ENCODE peak calls at places on chromosome 11, in seven cellular contexts. B is GM06990, N is foreskin fibroblast, E is prostate gland, M is AG09309, Y is neural progenitor cell, A is fibroblast of villous mesenchyme. P is an unnamed sample.

GRCh38 chr11:17388609-17389204 is at the start of gene KCNJ11:
- DNase-seq in B (no peak), N (no peak), E (no peak), M (no peak), Y (peak; percentile 36), A (no peak), P (no peak)

GRCh38 chr11:9596926-9597325 is 23.5 kb downstream of the WEE1 start:
- DNase-seq in B (no peak), N (no peak), E (no peak), M (no peak), Y (no peak), A (no peak), P (no peak)

GRCh38 chr11:45180888-45181594 is 34.6 kb downstream of the PRDM11 start:
- DNase-seq in B (no peak), N (peak; percentile 62), E (peak; percentile 54), M (no peak), Y (peak; percentile 15), A (peak; percentile 37), P (no peak)

GRCh38 chr11:12186683-12187082 is 76.3 kb downstream of the MICAL2 start:
- DNase-seq in B (no peak), N (no peak), E (no peak), M (no peak), Y (no peak), A (no peak), P (no peak)

GRCh38 chr11:122100222-122101080 is 15.6 kb downstream of the BLID start:
- DNase-seq in B (no peak), N (peak; percentile 69), E (peak; percentile 36), M (no peak), Y (peak; percentile 74), A (peak; percentile 76), P (no peak)

GRCh38 chr11:10872097-10872496 is 14.2 kb upstream of the ZBED5 start:
- DNase-seq in B (no peak), N (no peak), E (no peak), M (no peak), Y (no peak), A (no peak), P (no peak)

GRCh38 chr11:93236741-93237675 is 39.2 kb upstream of the SLC36A4 start:
- DNase-seq in B (no peak), N (peak; percentile 21), E (peak; percentile 54), M (peak; percentile 8), Y (peak; percentile 60), A (peak; percentile 38), P (no peak)

GRCh38 chr11:120375076-120375475 is 38.9 kb downstream of the ARHGEF12 start:
- DNase-seq in B (no peak), N (no peak), E (no peak), M (no peak), Y (no peak), A (peak; percentile 22), P (no peak)

GRCh38 chr11:2752204-2752772 is 52.5 kb upstream of the KCNQ1OT1 start:
- DNase-seq in B (no peak), N (no peak), E (no peak), M (no peak), Y (no peak), A (peak; percentile 17), P (no peak)

GRCh38 chr11:40293655-40294342 is 1165.7 kb downstream of the LRRC4C start:
- DNase-seq in B (no peak), N (peak; percentile 60), E (peak; percentile 9), M (peak; percentile 42), Y (peak; percentile 90), A (peak; percentile 85), P (peak; percentile 31)

GRCh38 chr11:15707971-15708370 is 593.2 kb downstream of the INSC start:
- DNase-seq in B (no peak), N (no peak), E (peak; percentile 81), M (no peak), Y (peak; percentile 9), A (peak; percentile 90), P (no peak)

GRCh38 chr11:877565-877964 is 33.0 kb downstream of the CHID1 start:
- DNase-seq in B (no peak), N (no peak), E (no peak), M (no peak), Y (peak; percentile 48), A (no peak), P (no peak)

GRCh38 chr11:114183041-114183511 is 113.1 kb upstream of the NNMT start:
- DNase-seq in B (no peak), N (no peak), E (no peak), M (no peak), Y (no peak), A (no peak), P (peak; percentile 51)

GRCh38 chr11:79030448-79030847 is 410.4 kb downstream of the TENM4 start:
- DNase-seq in B (no peak), N (no peak), E (peak; percentile 5), M (no peak), Y (no peak), A (no peak), P (no peak)
- H3K4me3 ChIP-seq in B (no peak overlapping the region), N (no peak overlapping the region), E (no peak overlapping the region), M (no peak overlapping the region), Y (no peak overlapping the region), A (no peak overlapping the region), P (no peak overlapping the region)

DNA sequence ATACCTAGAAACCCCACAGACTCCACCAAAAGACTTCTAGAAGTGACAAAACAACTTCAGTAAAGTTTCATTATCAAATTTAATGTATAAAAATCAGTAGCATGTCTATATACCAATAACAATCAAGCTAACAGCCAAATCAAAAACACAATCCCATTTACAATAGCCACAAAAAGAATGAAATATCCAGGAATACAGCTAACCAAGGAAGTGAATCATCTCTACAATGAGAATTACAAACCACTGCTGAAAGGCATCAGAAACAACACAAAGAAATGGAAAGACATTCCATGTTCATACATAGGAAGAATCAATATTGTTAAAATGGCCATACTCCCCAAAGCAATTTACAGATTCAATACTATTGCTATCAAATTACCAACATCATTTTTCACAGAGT is 46.0 kb downstream of the PRCP start:
- DNase-seq in B (no peak), N (peak; percentile 16), E (no peak), M (no peak), Y (no peak), A (no peak), P (no peak)
- H3K4me3 ChIP-seq in B (no peak overlapping the region), N (no peak overlapping the region), E (no peak overlapping the region), M (no peak overlapping the region), Y (no peak overlapping the region), A (no peak overlapping the region), P (no peak overlapping the region)

GRCh38 chr11:70493891-70494290 is 95.6 kb downstream of the CTTN start:
- DNase-seq in B (no peak), N (no peak), E (no peak), M (no peak), Y (no peak), A (no peak), P (no peak)
- H3K4me3 ChIP-seq in B (no peak overlapping the region), N (no peak overlapping the region), E (no peak overlapping the region), M (no peak overlapping the region), Y (no peak overlapping the region), A (no peak overlapping the region), P (no peak overlapping the region)

DNA sequence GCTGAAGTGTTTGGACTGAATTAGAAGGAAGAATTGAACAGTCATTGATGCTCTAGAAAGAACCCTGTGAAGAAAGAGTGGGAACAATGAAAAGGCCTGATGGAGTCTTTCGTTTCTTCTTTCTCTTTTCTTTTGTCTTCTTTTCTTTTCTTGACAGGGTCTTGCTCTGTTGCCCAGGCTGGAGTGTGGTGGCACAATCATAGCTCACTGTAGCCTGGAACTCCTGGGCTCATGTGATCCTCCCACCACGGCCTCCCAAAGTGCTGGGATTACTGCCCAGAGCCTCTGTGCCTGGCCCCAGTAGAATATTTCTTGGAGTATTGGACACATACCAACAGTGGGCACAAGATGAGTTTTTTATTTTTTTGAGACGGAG is 1.1 kb downstream of the FEN1 start:
- DNase-seq in B (no peak), N (no peak), E (no peak), M (no peak), Y (no peak), A (no peak), P (no peak)
- H3K4me3 ChIP-seq in B (peak overlapping the region; percentile 83), N (peak overlapping the region; percentile 92), E (no peak overlapping the region), M (peak overlapping the region; percentile 98), Y (peak overlapping the region; percentile 82), A (peak overlapping the region; percentile 95), P (no peak overlapping the region)

GRCh38 chr11:66291303-66291705 is 390 bp upstream of the TMEM151A start:
- DNase-seq in B (no peak), N (no peak), E (no peak), M (no peak), Y (no peak), A (no peak), P (no peak)
- H3K4me3 ChIP-seq in B (no peak overlapping the region), N (no peak overlapping the region), E (peak overlapping the region; percentile 40), M (no peak overlapping the region), Y (peak overlapping the region; percentile 27), A (no peak overlapping the region), P (no peak overlapping the region)

GRCh38 chr11:14520902-14521151 is 641 bp upstream of the PSMA1 start:
- DNase-seq in B (no peak), N (no peak), E (no peak), M (no peak), Y (no peak), A (no peak), P (no peak)

GRCh38 chr11:14519692-14520085 is 497 bp downstream of the PSMA1 start:
- DNase-seq in B (no peak), N (no peak), E (no peak), M (no peak), Y (no peak), A (no peak), P (no peak)

GRCh38 chr11:14520086-14520901 is at the start of gene PSMA1:
- DNase-seq in B (peak; percentile 90), N (peak; percentile 89), E (peak; percentile 94), M (peak; percentile 80), Y (peak; percentile 97), A (peak; percentile 97), P (peak; percentile 95)

GRCh38 chr11:14522245-14522644 is 2.1 kb upstream of the PSMA1 start:
- DNase-seq in B (no peak), N (no peak), E (no peak), M (no peak), Y (no peak), A (no peak), P (no peak)

GRCh38 chr11:14518820-14519219 is 1.4 kb downstream of the PSMA1 start:
- DNase-seq in B (no peak), N (no peak), E (no peak), M (no peak), Y (no peak), A (no peak), P (no peak)
- H3K4me3 ChIP-seq in B (peak overlapping the region; percentile 89), N (peak overlapping the region; percentile 99), E (peak overlapping the region; percentile 67), M (peak overlapping the region; percentile 76), Y (peak overlapping the region; percentile 90), A (peak overlapping the region; percentile 91), P (peak overlapping the region; percentile 70)

P was measured in naive thymus-derived CD4-positive, alpha-beta T cell.